ENCODE peak calls at places on chromosomes 6 and 20, in four cellular contexts. K is HCT116, A is A549, R is WTC11. J is an unnamed sample.

GRCh38 chr6:159720708-159721107 is 6.6 kb upstream of the WTAP start:
- DNase-seq in K (peak), A (peak), R (no peak), J (peak)

GRCh38 chr20:13800728-13801134 is 15.9 kb downstream of the NDUFAF5 start:
- DNase-seq in K (no peak), A (peak), R (no peak), J (no peak)

GRCh38 chr6:39948156-39948850 is 14.0 kb upstream of the MOCS1 start:
- DNase-seq in K (no peak), A (no peak), R (no peak), J (no peak)

GRCh38 chr6:133428299-133428698 is 187.1 kb downstream of the EYA4 start:
- DNase-seq in K (no peak), A (no peak), R (no peak), J (no peak)

GRCh38 chr20:33423141-33423834 is 20.3 kb downstream of the SNTA1 start:
- DNase-seq in K (no peak), A (no peak), R (no peak), J (peak)

GRCh38 chr6:139587469-139587868 is 213.0 kb upstream of the CITED2 start:
- DNase-seq in K (no peak), A (peak), R (no peak), J (no peak)

GRCh38 chr20:57361517-57361916 is 10.5 kb downstream of the RAE1 start:
- DNase-seq in K (no peak), A (no peak), R (no peak), J (no peak)

GRCh38 chr20:45940469-45940868 is 6.0 kb downstream of the PCIF1 start:
- DNase-seq in K (no peak), A (no peak), R (no peak), J (no peak)

GRCh38 chr6:1348675-1349074 is 36.8 kb downstream of the FOXQ1 start:
- DNase-seq in K (no peak), A (no peak), R (no peak), J (peak)

GRCh38 chr6:161191671-161192070 is 82.2 kb downstream of the AGPAT4 start:
- DNase-seq in K (no peak), A (no peak), R (no peak), J (no peak)

GRCh38 chr20:9686866-9687265 is 152.0 kb downstream of the PAK5 start:
- DNase-seq in K (no peak), A (no peak), R (no peak), J (no peak)
- TF ChIP-seq MAX in K (no peak), A (no peak), R (no peak), J (no peak)

GRCh38 chr20:59608871-59609270 is 4.5 kb downstream of the PHACTR3 start:
- DNase-seq in K (no peak), A (no peak), R (no peak), J (no peak)
- TF ChIP-seq MAX in K (no peak), A (no peak), R (no peak), J (no peak)

DNA sequence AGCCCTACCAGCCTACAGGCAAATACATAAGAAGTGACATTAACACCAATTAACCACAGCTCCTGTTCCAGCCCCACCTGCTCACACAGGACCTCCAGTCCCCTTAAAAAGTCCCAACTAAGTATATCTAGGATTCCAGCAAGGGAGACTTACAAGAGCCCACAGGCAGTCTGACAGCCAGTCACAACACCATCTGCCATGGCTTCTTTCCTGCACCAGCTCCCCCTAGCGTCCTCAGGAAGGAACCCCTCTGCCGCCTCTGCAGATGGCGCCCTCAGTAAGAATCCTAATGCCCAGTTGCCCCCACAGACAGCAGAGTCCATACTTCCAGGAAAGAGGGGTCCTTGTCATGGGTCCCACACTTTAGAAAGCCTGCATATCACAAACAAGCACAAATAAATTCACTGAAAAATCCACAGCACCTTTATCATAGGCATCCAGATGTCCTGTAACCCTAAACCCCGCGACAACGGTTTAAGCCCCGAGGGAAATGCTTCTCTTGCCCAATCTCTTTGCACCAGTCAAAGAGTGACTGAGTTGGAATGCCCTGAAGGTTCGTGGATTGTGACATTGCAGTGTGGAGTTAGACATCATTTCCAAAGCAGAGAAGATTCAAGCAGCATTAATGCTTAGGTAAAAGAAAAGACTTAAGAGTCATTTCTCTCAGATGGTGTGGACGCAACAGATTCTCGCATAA is 121.9 kb downstream of the HIVEP2 start:
- DNase-seq in K (no peak), A (peak), R (peak), J (peak)
- TF ChIP-seq MAX in K (no peak), A (no peak), R (no peak), J (peak)

DNA sequence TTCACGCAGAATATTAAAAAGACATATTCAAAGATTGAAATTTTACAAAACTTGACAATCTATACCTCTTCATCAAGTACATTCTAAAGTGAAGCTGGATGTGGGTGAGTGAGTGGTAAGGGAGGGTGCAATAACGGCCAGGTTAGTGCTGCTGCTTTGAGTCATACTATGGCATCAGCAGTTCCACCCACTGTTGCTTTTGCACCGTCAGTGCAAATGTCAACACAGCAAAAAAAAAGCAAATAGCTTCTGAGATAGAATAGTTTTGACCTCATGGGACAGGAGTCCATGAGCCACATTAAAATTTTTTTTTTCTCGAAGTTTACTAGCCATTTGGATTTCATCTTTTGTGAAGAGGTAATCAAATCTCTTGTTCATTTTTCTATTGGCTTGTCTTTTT is 31.8 kb downstream of the PSMF1 start:
- DNase-seq in K (no peak), A (peak), R (no peak), J (no peak)
- TF ChIP-seq MAX in K (no peak), A (no peak), R (no peak), J (no peak)

GRCh38 chr20:53660947-53661381 is 67.3 kb upstream of the ZNF217 start:
- DNase-seq in K (no peak), A (no peak), R (no peak), J (no peak)
- TF ChIP-seq MAX in K (no peak), A (no peak), R (no peak), J (no peak)

GRCh38 chr6:35427435-35427834 is 24.7 kb upstream of the FANCE start:
- DNase-seq in K (no peak), A (no peak), R (no peak), J (no peak)

GRCh38 chr6:35428421-35429149 is 23.6 kb upstream of the FANCE start:
- DNase-seq in K (no peak), A (no peak), R (no peak), J (no peak)

GRCh38 chr6:35425284-35425683 is 26.9 kb upstream of the FANCE start:
- DNase-seq in K (no peak), A (no peak), R (no peak), J (peak)

GRCh38 chr6:35427851-35428321 is 24.3 kb upstream of the FANCE start:
- DNase-seq in K (no peak), A (no peak), R (no peak), J (no peak)

GRCh38 chr6:35426074-35426473 is 26.1 kb upstream of the FANCE start:
- DNase-seq in K (no peak), A (no peak), R (no peak), J (peak)
- TF ChIP-seq MAX in K (no peak), A (no peak), R (no peak), J (peak)

J was measured in NB4.